ENCODE peak calls at places on chromosomes 6 and 20, in nine cellular contexts. O is trophoblast cell; C is fibroblast of lung; P is psoas muscle; W is HAP-1; Q is neural progenitor cell; X is transverse colon; F is CD8-positive, alpha-beta memory T cell; K is uterus. S is an unnamed sample. For H3K4me1, the result is how much of the 10 kb centered on the place peaks cover.

GRCh38 chr20:52972190-52972937 is at the start of gene TSHZ2:
- DNase-seq in O (no peak), C (peak), P (peak), W (no peak), Q (peak), X (no peak), F (no peak), K (peak), S (peak)

GRCh38 chr6:40444811-40445210 is 142.4 kb downstream of the LRFN2 start:
- DNase-seq in O (no peak), C (no peak), P (no peak), W (no peak), Q (no peak), X (peak), F (no peak), K (no peak), S (peak)

GRCh38 chr6:44151348-44152108 is 7.1 kb upstream of the CAPN11 start:
- DNase-seq in O (peak), C (peak), P (peak), W (peak), Q (peak), X (peak), F (peak), K (peak), S (peak)

GRCh38 chr6:36985384-36985962 is 523 bp downstream of the MTCH1 start:
- DNase-seq in O (no peak), C (no peak), P (no peak), W (no peak), Q (no peak), X (no peak), F (no peak), K (no peak), S (no peak)

GRCh38 chr6:89260832-89261231 is 43.7 kb upstream of the GABRR1 start:
- DNase-seq in O (no peak), C (no peak), P (no peak), W (no peak), Q (no peak), X (no peak), F (no peak), K (no peak), S (no peak)

GRCh38 chr6:101195581-101195980 is 197.9 kb upstream of the GRIK2 start:
- DNase-seq in O (no peak), C (peak), P (no peak), W (no peak), Q (no peak), X (no peak), F (no peak), K (no peak), S (no peak)

GRCh38 chr20:34549291-34549928 is 9.1 kb upstream of the MAP1LC3A start:
- DNase-seq in O (peak), C (peak), P (no peak), W (peak), Q (peak), X (peak), F (no peak), K (no peak), S (peak)

GRCh38 chr6:41771058-41771983 is 8.4 kb downstream of the FRS3 start:
- DNase-seq in O (no peak), C (no peak), P (no peak), W (no peak), Q (no peak), X (no peak), F (no peak), K (no peak), S (no peak)

GRCh38 chr6:70369332-70369950 is 43.9 kb upstream of the FAM135A start:
- DNase-seq in O (peak), C (peak), P (peak), W (peak), Q (peak), X (peak), F (peak), K (peak), S (no peak)

GRCh38 chr6:132860254-132860653 is 45.9 kb downstream of the RPS12 start:
- DNase-seq in O (no peak), C (no peak), P (no peak), W (no peak), Q (no peak), X (no peak), F (no peak), K (no peak), S (no peak)

GRCh38 chr6:157094038-157094437 is 229.3 kb downstream of the TMEM242 start:
- DNase-seq in O (no peak), C (no peak), P (no peak), W (no peak), Q (no peak), X (no peak), F (no peak), K (no peak), S (no peak)

GRCh38 chr6:84082693-84083265 is 49.2 kb downstream of the MRAP2 start:
- DNase-seq in O (no peak), C (no peak), P (no peak), W (peak), Q (peak), X (no peak), F (no peak), K (no peak), S (no peak)

GRCh38 chr20:25253606-25254275 is 5.9 kb downstream of the PYGB start:
- DNase-seq in O (no peak), C (no peak), P (no peak), W (no peak), Q (no peak), X (peak), F (no peak), K (no peak), S (no peak)

GRCh38 chr6:31474871-31475286 is 23.1 kb upstream of the MICB start:
- DNase-seq in O (no peak), C (no peak), P (no peak), W (peak), Q (peak), X (no peak), F (peak), K (no peak), S (no peak)

GRCh38 chr20:63555661-63556381 is 1.9 kb downstream of the FNDC11 start:
- DNase-seq in O (peak), C (no peak), P (no peak), W (no peak), Q (no peak), X (no peak), F (no peak), K (no peak), S (no peak)

GRCh38 chr20:57772349-57772964 is 62.6 kb upstream of the PMEPA1 start:
- DNase-seq in O (peak), C (peak), P (no peak), W (no peak), Q (peak), X (no peak), F (no peak), K (no peak), S (no peak)

GRCh38 chr6:11040134-11040533 is 4.0 kb downstream of the ELOVL2 start:
- DNase-seq in O (no peak), C (no peak), P (no peak), W (no peak), Q (no peak), X (no peak), F (no peak), K (no peak), S (no peak)

GRCh38 chr20:36861875-36862801 is 13.8 kb upstream of the TLDC2 start:
- DNase-seq in O (peak), C (peak), P (peak), W (peak), Q (peak), X (peak), F (no peak), K (peak), S (peak)

GRCh38 chr20:36860339-36860738 is 15.6 kb upstream of the TLDC2 start:
- DNase-seq in O (no peak), C (no peak), P (no peak), W (no peak), Q (no peak), X (no peak), F (no peak), K (no peak), S (no peak)

GRCh38 chr20:36861625-36861874 is 14.4 kb upstream of the TLDC2 start:
- DNase-seq in O (no peak), C (no peak), P (no peak), W (no peak), Q (no peak), X (no peak), F (no peak), K (no peak), S (no peak)

GRCh38 chr20:36859700-36860330 is 16.1 kb upstream of the TLDC2 start:
- DNase-seq in O (no peak), C (no peak), P (no peak), W (no peak), Q (no peak), X (no peak), F (no peak), K (no peak), S (no peak)

GRCh38 chr20:36860811-36861624 is 14.9 kb upstream of the TLDC2 start:
- DNase-seq in O (no peak), C (no peak), P (no peak), W (no peak), Q (no peak), X (no peak), F (no peak), K (no peak), S (no peak)
- H3K4me1 ChIP-seq in O (under half), C (under half), P (under half), W (under half), Q (under half), X (under half), F (under half), K (under half), S (under half)

GRCh38 chr20:2208897-2209296 is 86.9 kb upstream of the TGM3 start:
- DNase-seq in O (no peak), C (no peak), P (no peak), W (no peak), Q (no peak), X (no peak), F (no peak), K (no peak), S (no peak)
- H3K4me3 ChIP-seq in O (no peak), C (no peak), P (no peak), W (no peak), Q (no peak), X (no peak), F (no peak), K (no peak), S (no peak)

GRCh38 chr20:45886590-45887345 is 654 bp downstream of the SPATA25 start:
- DNase-seq in O (no peak), C (no peak), P (no peak), W (no peak), Q (no peak), X (no peak), F (no peak), K (no peak), S (no peak)
- H3K4me1 ChIP-seq in O (under half), C (under half), P (under half), W (under half), Q (under half), X (under half), F (under half), K (under half), S (under half)

GRCh38 chr6:166024252-166024651 is 143.4 kb downstream of the TBXT start:
- DNase-seq in O (no peak), C (no peak), P (no peak), W (no peak), Q (no peak), X (no peak), F (no peak), K (no peak), S (no peak)
- H3K4me3 ChIP-seq in O (no peak), C (no peak), P (no peak), W (no peak), Q (no peak), X (no peak), F (no peak), K (no peak), S (no peak)

GRCh38 chr6:155890409-155890808 is 434.8 kb upstream of the NOX3 start:
- DNase-seq in O (no peak), C (no peak), P (no peak), W (no peak), Q (no peak), X (no peak), F (no peak), K (no peak), S (no peak)
- H3K4me1 ChIP-seq in O (under half), C (under half), P (under half), W (under half), Q (under half), X (under half), F (under half), K (under half), S (under half)

DNA sequence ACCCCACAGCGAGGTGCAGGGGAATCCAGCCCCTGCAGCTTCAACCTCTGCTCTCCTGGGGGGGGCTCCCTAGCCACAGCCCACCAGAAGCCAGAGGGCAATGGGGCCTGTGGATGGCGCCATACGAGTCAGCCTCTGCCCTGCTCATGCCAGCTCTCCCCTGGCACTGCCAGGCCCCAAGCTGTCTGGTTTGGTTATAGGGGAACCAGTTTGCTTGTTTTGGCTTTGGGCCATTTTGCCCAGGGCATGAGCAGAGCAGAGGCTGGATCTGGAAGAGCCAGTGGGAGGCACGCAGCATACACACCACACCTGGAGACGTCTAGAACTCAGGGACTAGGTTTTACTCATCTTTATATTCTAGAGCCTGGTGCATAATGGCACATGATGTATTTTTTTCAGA is 66.7 kb upstream of the SLC22A16 start:
- DNase-seq in O (no peak), C (no peak), P (no peak), W (no peak), Q (no peak), X (no peak), F (no peak), K (no peak), S (no peak)
- H3K4me3 ChIP-seq in O (no peak), C (no peak), P (no peak), W (no peak), Q (no peak), X (no peak), F (no peak), K (no peak), S (no peak)

GRCh38 chr20:20926222-20926905 is 179.8 kb downstream of the LINC00237 start:
- DNase-seq in O (no peak), C (no peak), P (no peak), W (no peak), Q (peak), X (no peak), F (no peak), K (no peak), S (no peak)
- H3K4me1 ChIP-seq in O (under half), C (under half), P (under half), W (under half), Q (under half), X (under half), F (under half), K (under half), S (under half)

GRCh38 chr20:31607640-31608255 is 2.7 kb downstream of the ID1 start:
- DNase-seq in O (no peak), C (peak), P (no peak), W (no peak), Q (no peak), X (no peak), F (no peak), K (no peak), S (no peak)
- H3K4me3 ChIP-seq in O (peak), C (peak), P (peak), W (peak), Q (peak), X (no peak), F (no peak), K (no peak), S (no peak)

GRCh38 chr6:25013249-25013648 is 77.5 kb upstream of the RIPOR2 start:
- DNase-seq in O (no peak), C (no peak), P (no peak), W (no peak), Q (no peak), X (no peak), F (no peak), K (no peak), S (no peak)
- H3K4me1 ChIP-seq in O (under half), C (under half), P (under half), W (under half), Q (under half), X (under half), F (half or more), K (under half), S (under half)

S was measured in mucosa of descending colon.